ENCODE peak calls at places on chromosomes 3 and 15, in nine cellular contexts. B is body of pancreas, I is lower leg skin, V is breast epithelium, L is heart left ventricle, E is transverse colon, M is esophagus squamous epithelium, F is ovary, H is stomach. P is an unnamed sample.

GRCh38 chr3:127655641-127656040 is 17.1 kb upstream of the ABTB1 start:
- DNase-seq in B (no peak), I (no peak), V (no peak), L (no peak), E (no peak), M (no peak), F (no peak), H (no peak), P (no peak)

GRCh38 chr15:48678851-48679250 is 33.3 kb upstream of the FBN1 start:
- DNase-seq in B (no peak), I (no peak), V (no peak), L (no peak), E (no peak), M (no peak), F (no peak), H (no peak), P (no peak)

GRCh38 chr3:62493116-62493801 is 119.9 kb upstream of the FEZF2 start:
- DNase-seq in B (no peak), I (no peak), V (no peak), L (no peak), E (no peak), M (no peak), F (no peak), H (no peak), P (no peak)

GRCh38 chr3:60636846-60637245 is 614.4 kb downstream of the FHIT start:
- DNase-seq in B (no peak), I (no peak), V (no peak), L (no peak), E (no peak), M (no peak), F (no peak), H (no peak), P (no peak)

GRCh38 chr15:52289629-52290081 is 5.9 kb downstream of the MYO5C start:
- DNase-seq in B (no peak), I (peak; percentile 33), V (no peak), L (no peak), E (peak; percentile 68), M (no peak), F (no peak), H (peak; percentile 66), P (no peak)

GRCh38 chr15:49987198-49987785 is 131.7 kb downstream of the ATP8B4 start:
- DNase-seq in B (no peak), I (no peak), V (no peak), L (no peak), E (no peak), M (no peak), F (no peak), H (no peak), P (no peak)

GRCh38 chr3:173028351-173028750 is 112.7 kb downstream of the SPATA16 start:
- DNase-seq in B (no peak), I (no peak), V (no peak), L (no peak), E (no peak), M (no peak), F (no peak), H (no peak), P (no peak)

GRCh38 chr15:95247068-95247984 is 1016.0 kb downstream of the MCTP2 start:
- DNase-seq in B (no peak), I (no peak), V (no peak), L (no peak), E (no peak), M (no peak), F (no peak), H (peak; percentile 27), P (no peak)

GRCh38 chr3:16277471-16277870 is 12.5 kb downstream of the OXNAD1 start:
- DNase-seq in B (no peak), I (no peak), V (no peak), L (no peak), E (no peak), M (no peak), F (no peak), H (no peak), P (no peak)

GRCh38 chr3:146542968-146543367 is 1.4 kb downstream of the PLSCR1 start:
- DNase-seq in B (no peak), I (no peak), V (no peak), L (no peak), E (no peak), M (no peak), F (no peak), H (no peak), P (no peak)

GRCh38 chr3:146540236-146540635 is 4.2 kb downstream of the PLSCR1 start:
- DNase-seq in B (no peak), I (no peak), V (no peak), L (no peak), E (no peak), M (no peak), F (no peak), H (no peak), P (no peak)

GRCh38 chr3:146540978-146541377 is 3.4 kb downstream of the PLSCR1 start:
- DNase-seq in B (no peak), I (no peak), V (no peak), L (no peak), E (no peak), M (no peak), F (no peak), H (no peak), P (no peak)

GRCh38 chr3:146543461-146544012 is 870 bp downstream of the PLSCR1 start:
- DNase-seq in B (peak; percentile 33), I (no peak), V (no peak), L (peak; percentile 30), E (no peak), M (no peak), F (peak; percentile 59), H (no peak), P (no peak)

GRCh38 chr3:146542179-146542578 is 2.2 kb downstream of the PLSCR1 start:
- DNase-seq in B (no peak), I (no peak), V (no peak), L (no peak), E (no peak), M (no peak), F (no peak), H (no peak), P (no peak)
- TF ChIP-seq POLR2A in B (no peak), I (no peak), V (no peak), L (no peak), E (peak; percentile 9), M (no peak), F (no peak), H (no peak), P (no peak)

DNA sequence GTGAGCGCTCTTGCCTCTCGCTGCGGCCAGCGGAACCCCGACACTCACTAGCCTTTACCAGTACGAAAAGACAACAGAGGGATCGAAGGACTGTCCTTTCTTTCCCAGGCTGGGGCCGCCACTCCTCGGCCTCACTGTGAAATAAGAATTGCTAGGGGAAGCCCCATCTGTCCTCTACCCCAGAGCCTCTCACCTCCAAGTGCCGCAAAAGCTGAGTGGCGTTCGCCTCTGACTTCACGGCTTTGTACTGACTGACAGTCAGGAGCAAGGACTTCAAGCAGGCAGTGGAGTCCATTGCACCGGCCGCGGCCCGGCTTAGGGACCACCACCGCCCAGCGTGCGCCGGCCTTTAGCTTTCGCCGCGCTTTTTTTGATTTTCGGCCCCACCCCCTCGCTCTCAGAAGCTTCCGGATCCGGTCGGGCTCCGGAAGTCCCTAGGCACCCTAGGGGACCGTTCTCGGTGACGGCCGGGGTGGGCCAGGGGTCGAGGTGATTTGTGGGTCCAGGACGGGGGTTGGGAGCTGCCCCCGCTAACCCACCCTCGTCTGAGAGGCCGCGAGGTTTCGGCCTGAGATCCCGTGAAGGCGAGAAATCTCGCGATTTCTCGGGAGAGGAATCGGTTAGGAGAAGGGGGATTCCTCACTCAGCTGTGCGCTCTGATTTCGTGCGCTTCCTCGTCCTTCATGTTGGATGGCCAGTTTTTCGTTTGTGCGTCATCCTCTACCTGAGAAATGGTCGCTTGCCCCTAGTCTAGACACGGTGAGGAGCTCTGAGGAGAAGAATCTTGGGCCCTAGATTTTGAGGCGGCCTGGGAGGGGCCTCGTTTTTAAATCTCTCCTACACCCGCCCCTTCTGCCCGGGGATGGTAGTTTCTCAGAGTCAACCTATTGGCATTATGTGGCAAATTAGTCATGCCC is at the start of the genes CIP2A and DZIP3:
- DNase-seq in B (peak; percentile 75), I (peak; percentile 65), V (peak; percentile 66), L (peak; percentile 89), E (peak; percentile 81), M (peak; percentile 31), F (peak; percentile 86), H (peak; percentile 74), P (peak; percentile 92)
- TF ChIP-seq POLR2A in B (peak; percentile 84), I (no peak), V (no peak), L (no peak), E (peak; percentile 74), M (peak; percentile 61), F (peak; percentile 55), H (no peak), P (peak; percentile 13)

GRCh38 chr3:45596290-45596791 is 1.8 kb downstream of the LIMD1 start:
- DNase-seq in B (no peak), I (no peak), V (no peak), L (no peak), E (peak; percentile 59), M (no peak), F (no peak), H (no peak), P (no peak)

GRCh38 chr3:45593708-45594601 is 596 bp upstream of the LIMD1 start:
- DNase-seq in B (peak; percentile 74), I (no peak), V (no peak), L (peak; percentile 82), E (peak; percentile 81), M (no peak), F (peak; percentile 59), H (peak; percentile 81), P (no peak)

GRCh38 chr3:45597581-45597980 is 3.0 kb downstream of the LIMD1 start:
- DNase-seq in B (no peak), I (no peak), V (no peak), L (no peak), E (no peak), M (no peak), F (no peak), H (no peak), P (no peak)

GRCh38 chr3:45597166-45597565 is 2.6 kb downstream of the LIMD1 start:
- DNase-seq in B (no peak), I (no peak), V (no peak), L (no peak), E (peak; percentile 24), M (no peak), F (no peak), H (peak; percentile 48), P (no peak)

GRCh38 chr3:45595364-45596154 is 1.0 kb downstream of the LIMD1 start:
- DNase-seq in B (no peak), I (no peak), V (no peak), L (peak; percentile 67), E (peak; percentile 73), M (no peak), F (no peak), H (peak; percentile 63), P (no peak)
- TF ChIP-seq POLR2A in B (no peak), I (no peak), V (no peak), L (no peak), E (no peak), M (no peak), F (no peak), H (no peak), P (no peak)

DNA sequence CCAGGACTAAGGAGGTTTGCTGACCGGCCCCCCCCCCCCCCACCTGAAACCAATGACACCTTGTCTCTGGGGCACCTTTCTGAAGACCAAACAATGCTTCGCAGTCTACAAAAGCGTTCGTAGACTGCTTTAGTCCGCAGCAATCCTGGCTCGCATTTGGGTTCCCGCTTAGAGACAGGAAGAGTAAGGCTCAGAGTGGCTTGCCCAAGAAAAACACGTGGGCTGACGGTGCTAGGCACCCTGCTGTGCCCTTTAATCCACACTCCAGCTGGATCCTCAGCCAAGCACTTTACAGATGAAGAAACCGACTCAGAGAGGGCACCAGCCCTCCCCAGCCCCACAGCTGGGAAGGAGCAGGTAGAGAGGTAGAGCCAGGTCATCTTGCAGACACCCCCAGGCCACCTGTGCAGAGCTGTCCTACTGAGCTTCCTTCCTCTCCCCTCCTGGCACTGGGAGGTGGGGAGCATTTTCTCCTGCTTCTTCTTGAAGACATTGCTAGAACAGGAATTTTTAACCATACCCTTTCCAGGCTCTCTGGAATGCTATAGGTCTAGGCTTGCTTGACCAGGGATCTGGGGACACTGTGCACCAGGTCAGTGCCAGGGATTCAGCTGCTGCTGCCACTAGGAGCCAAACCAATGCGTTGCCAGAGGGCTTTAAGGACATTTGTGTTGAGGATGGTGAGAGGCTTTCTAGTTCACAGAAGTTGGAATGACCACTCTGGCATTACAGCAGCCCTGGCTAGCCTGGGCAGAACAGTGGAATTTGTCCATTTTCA is 1.0 kb upstream of the KLF15 start:
- DNase-seq in B (peak; percentile 54), I (no peak), V (no peak), L (no peak), E (no peak), M (no peak), F (no peak), H (no peak), P (no peak)
- TF ChIP-seq POLR2A in B (no peak), I (no peak), V (no peak), L (no peak), E (no peak), M (no peak), F (no peak), H (no peak), P (no peak)

P was measured in esophagus muscularis mucosa.